ENCODE peak calls at places on chromosome 15, in five cellular contexts. One of them, this sample, is unnamed.

GRCh38 chr15:80268101-80268500 is 16.1 kb upstream of the CTXND1 start:
- DNase-seq in HCT116: no peak
- DNase-seq in sigmoid colon: no peak
- DNase-seq in GM12891: no peak
- DNase-seq in K562: no peak
- DNase-seq in this sample: no peak

GRCh38 chr15:75063338-75063737 is 39.9 kb downstream of the PPCDC start:
- DNase-seq in HCT116: no peak
- DNase-seq in sigmoid colon: no peak
- DNase-seq in GM12891: no peak
- DNase-seq in K562: no peak
- DNase-seq in this sample: no peak

GRCh38 chr15:68812596-68813548 is 7.8 kb downstream of the ANP32A start:
- DNase-seq in HCT116: no peak
- DNase-seq in sigmoid colon: peak
- DNase-seq in GM12891: no peak
- DNase-seq in K562: no peak
- DNase-seq in this sample: no peak

GRCh38 chr15:75153084-75153483 is 48.6 kb upstream of the C15orf39 start:
- DNase-seq in HCT116: peak
- DNase-seq in sigmoid colon: no peak
- DNase-seq in GM12891: peak
- DNase-seq in K562: peak
- DNase-seq in this sample: no peak

GRCh38 chr15:58738051-58738707 is 11.3 kb downstream of the ADAM10 start:
- DNase-seq in HCT116: no peak
- DNase-seq in sigmoid colon: no peak
- DNase-seq in GM12891: no peak
- DNase-seq in K562: no peak
- DNase-seq in this sample: no peak

GRCh38 chr15:81633889-81634288 is 259.9 kb upstream of the TMC3 start:
- DNase-seq in HCT116: no peak
- DNase-seq in sigmoid colon: no peak
- DNase-seq in GM12891: no peak
- DNase-seq in K562: no peak
- DNase-seq in this sample: no peak

GRCh38 chr15:68204361-68204760 is 771 bp downstream of the CALML4 start:
- DNase-seq in HCT116: no peak
- DNase-seq in sigmoid colon: peak
- DNase-seq in GM12891: no peak
- DNase-seq in K562: no peak
- DNase-seq in this sample: no peak

GRCh38 chr15:31606261-31606669 is 279.6 kb downstream of the KLF13 start:
- DNase-seq in HCT116: no peak
- DNase-seq in sigmoid colon: no peak
- DNase-seq in GM12891: no peak
- DNase-seq in K562: no peak
- DNase-seq in this sample: no peak

GRCh38 chr15:62063851-62064635 is 2.7 kb upstream of the C2CD4A start:
- DNase-seq in HCT116: no peak
- DNase-seq in sigmoid colon: no peak
- DNase-seq in GM12891: no peak
- DNase-seq in K562: no peak
- DNase-seq in this sample: no peak

GRCh38 chr15:99169769-99170311 is 65.0 kb downstream of the SYNM start:
- DNase-seq in HCT116: no peak
- DNase-seq in sigmoid colon: peak
- DNase-seq in GM12891: no peak
- DNase-seq in K562: no peak
- DNase-seq in this sample: no peak

GRCh38 chr15:29670945-29671307 is 151.3 kb downstream of the TJP1 start:
- DNase-seq in HCT116: no peak
- DNase-seq in sigmoid colon: no peak
- DNase-seq in GM12891: no peak
- DNase-seq in K562: no peak
- DNase-seq in this sample: no peak

GRCh38 chr15:93331545-93332117 is 242.6 kb upstream of the RGMA start:
- DNase-seq in HCT116: no peak
- DNase-seq in sigmoid colon: peak
- DNase-seq in GM12891: no peak
- DNase-seq in K562: no peak
- DNase-seq in this sample: no peak

GRCh38 chr15:73822998-73823397 is 50.4 kb upstream of the TBC1D21 start:
- DNase-seq in HCT116: no peak
- DNase-seq in sigmoid colon: no peak
- DNase-seq in GM12891: no peak
- DNase-seq in K562: no peak
- DNase-seq in this sample: no peak

GRCh38 chr15:52093539-52094502 is 18.8 kb downstream of the BCL2L10 start:
- DNase-seq in HCT116: no peak
- DNase-seq in sigmoid colon: peak
- DNase-seq in GM12891: no peak
- DNase-seq in K562: no peak
- DNase-seq in this sample: no peak

GRCh38 chr15:42547926-42548257 is 701 bp downstream of the LRRC57 start:
- DNase-seq in HCT116: no peak
- DNase-seq in sigmoid colon: no peak
- DNase-seq in GM12891: peak
- DNase-seq in K562: no peak
- DNase-seq in this sample: no peak

GRCh38 chr15:65833501-65834220 is 35.6 kb upstream of the RAB11A start:
- DNase-seq in HCT116: no peak
- DNase-seq in sigmoid colon: no peak
- DNase-seq in GM12891: no peak
- DNase-seq in K562: no peak
- DNase-seq in this sample: no peak

GRCh38 chr15:57432141-57432701 is 55.9 kb downstream of the CGNL1 start:
- DNase-seq in HCT116: no peak
- DNase-seq in sigmoid colon: no peak
- DNase-seq in GM12891: no peak
- DNase-seq in K562: no peak
- DNase-seq in this sample: no peak

GRCh38 chr15:29920515-29920914 is 98.2 kb upstream of the TJP1 start:
- DNase-seq in HCT116: peak
- DNase-seq in sigmoid colon: no peak
- DNase-seq in GM12891: no peak
- DNase-seq in K562: no peak
- DNase-seq in this sample: no peak

GRCh38 chr15:83713242-83713641 is 59.3 kb downstream of the ADAMTSL3 start:
- DNase-seq in HCT116: no peak
- DNase-seq in sigmoid colon: no peak
- DNase-seq in GM12891: no peak
- DNase-seq in K562: no peak
- DNase-seq in this sample: no peak

GRCh38 chr15:28286031-28286430 is 35.9 kb downstream of the HERC2 start:
- DNase-seq in HCT116: no peak
- DNase-seq in sigmoid colon: no peak
- DNase-seq in GM12891: no peak
- DNase-seq in K562: no peak
- DNase-seq in this sample: no peak

GRCh38 chr15:81292516-81293001 is 31.4 kb downstream of the STARD5 start:
- DNase-seq in HCT116: no peak
- DNase-seq in sigmoid colon: no peak
- DNase-seq in GM12891: no peak
- DNase-seq in K562: no peak
- DNase-seq in this sample: no peak

GRCh38 chr15:77081971-77082370 is 11.1 kb upstream of the TSPAN3 start:
- DNase-seq in HCT116: no peak
- DNase-seq in sigmoid colon: no peak
- DNase-seq in GM12891: no peak
- DNase-seq in K562: no peak
- DNase-seq in this sample: no peak

GRCh38 chr15:77541421-77542181 is 91.1 kb downstream of the LINGO1 start:
- DNase-seq in HCT116: no peak
- DNase-seq in sigmoid colon: peak
- DNase-seq in GM12891: no peak
- DNase-seq in K562: no peak
- DNase-seq in this sample: no peak

GRCh38 chr15:75171408-75171807 is 30.3 kb upstream of the C15orf39 start:
- DNase-seq in HCT116: no peak
- DNase-seq in sigmoid colon: no peak
- DNase-seq in GM12891: no peak
- DNase-seq in K562: no peak
- DNase-seq in this sample: no peak

GRCh38 chr15:85047271-85047948 is 65.8 kb downstream of the PDE8A start:
- DNase-seq in HCT116: no peak
- DNase-seq in sigmoid colon: no peak
- DNase-seq in GM12891: no peak
- DNase-seq in K562: peak
- DNase-seq in this sample: no peak

DNA sequence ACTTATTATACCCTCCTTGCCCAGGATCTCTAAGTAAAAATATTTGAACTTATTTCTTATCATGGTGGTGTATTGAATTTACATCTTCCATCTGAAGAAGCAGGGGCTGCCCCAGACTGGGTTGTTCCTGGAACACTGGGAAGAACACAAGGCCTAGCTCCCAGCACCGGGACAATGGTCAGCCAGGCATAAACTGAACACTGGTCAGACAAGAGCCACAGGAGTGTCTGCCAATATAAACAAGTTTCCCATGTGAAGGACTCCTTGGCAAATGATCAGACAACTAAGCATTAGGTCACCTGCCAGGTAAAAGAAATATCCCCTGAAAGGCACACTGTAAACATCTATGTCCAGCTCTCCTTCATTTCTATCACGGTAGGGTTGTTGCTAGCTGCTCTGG is 172.4 kb downstream of the ATP8B4 start:
- DNase-seq in HCT116: no peak
- DNase-seq in sigmoid colon: no peak
- DNase-seq in GM12891: no peak
- DNase-seq in K562: no peak
- DNase-seq in this sample: no peak
- TF ChIP-seq POLR2AphosphoS5 in HCT116: no peak
- TF ChIP-seq POLR2AphosphoS5 in sigmoid colon: no peak
- TF ChIP-seq POLR2AphosphoS5 in GM12891: no peak
- TF ChIP-seq POLR2AphosphoS5 in K562: no peak
- TF ChIP-seq POLR2AphosphoS5 in this sample: no peak

GRCh38 chr15:48972750-48973503 is 9.2 kb upstream of the SHC4 start:
- DNase-seq in HCT116: no peak
- DNase-seq in sigmoid colon: no peak
- DNase-seq in GM12891: no peak
- DNase-seq in K562: no peak
- DNase-seq in this sample: no peak

GRCh38 chr15:48978638-48979037 is 14.9 kb upstream of the SHC4 start:
- DNase-seq in HCT116: no peak
- DNase-seq in sigmoid colon: no peak
- DNase-seq in GM12891: no peak
- DNase-seq in K562: no peak
- DNase-seq in this sample: no peak

GRCh38 chr15:48976444-48977088 is 12.8 kb upstream of the SHC4 start:
- DNase-seq in HCT116: no peak
- DNase-seq in sigmoid colon: no peak
- DNase-seq in GM12891: no peak
- DNase-seq in K562: peak
- DNase-seq in this sample: no peak

GRCh38 chr15:48974865-48975264 is 11.1 kb upstream of the SHC4 start:
- DNase-seq in HCT116: peak
- DNase-seq in sigmoid colon: no peak
- DNase-seq in GM12891: no peak
- DNase-seq in K562: peak
- DNase-seq in this sample: no peak

GRCh38 chr15:48975713-48976419 is 12.1 kb upstream of the SHC4 start:
- DNase-seq in HCT116: peak
- DNase-seq in sigmoid colon: peak
- DNase-seq in GM12891: peak
- DNase-seq in K562: peak
- DNase-seq in this sample: peak
- TF ChIP-seq POLR2A in HCT116: no peak
- TF ChIP-seq POLR2A in sigmoid colon: no peak
- TF ChIP-seq POLR2A in GM12891: no peak
- TF ChIP-seq POLR2A in K562: peak
- TF ChIP-seq POLR2A in this sample: no peak

GRCh38 chr15:46872591-46872990 is 844.7 kb upstream of the SEMA6D start:
- DNase-seq in HCT116: no peak
- DNase-seq in sigmoid colon: no peak
- DNase-seq in GM12891: no peak
- DNase-seq in K562: no peak
- DNase-seq in this sample: no peak
- TF ChIP-seq POLR2AphosphoS5 in HCT116: no peak
- TF ChIP-seq POLR2AphosphoS5 in sigmoid colon: no peak
- TF ChIP-seq POLR2AphosphoS5 in GM12891: no peak
- TF ChIP-seq POLR2AphosphoS5 in K562: no peak
- TF ChIP-seq POLR2AphosphoS5 in this sample: no peak

GRCh38 chr15:89114974-89115373 is 26.7 kb downstream of the ABHD2 start:
- DNase-seq in HCT116: no peak
- DNase-seq in sigmoid colon: no peak
- DNase-seq in GM12891: no peak
- DNase-seq in K562: no peak
- DNase-seq in this sample: no peak

GRCh38 chr15:89116404-89116803 is 28.1 kb downstream of the ABHD2 start:
- DNase-seq in HCT116: no peak
- DNase-seq in sigmoid colon: no peak
- DNase-seq in GM12891: no peak
- DNase-seq in K562: no peak
- DNase-seq in this sample: no peak

GRCh38 chr15:89117790-89118189 is 29.5 kb downstream of the ABHD2 start:
- DNase-seq in HCT116: no peak
- DNase-seq in sigmoid colon: no peak
- DNase-seq in GM12891: no peak
- DNase-seq in K562: no peak
- DNase-seq in this sample: no peak

GRCh38 chr15:89113263-89113662 is 25.0 kb downstream of the ABHD2 start:
- DNase-seq in HCT116: no peak
- DNase-seq in sigmoid colon: peak
- DNase-seq in GM12891: no peak
- DNase-seq in K562: no peak
- DNase-seq in this sample: no peak

GRCh38 chr15:89115547-89115946 is 27.3 kb downstream of the ABHD2 start:
- DNase-seq in HCT116: no peak
- DNase-seq in sigmoid colon: no peak
- DNase-seq in GM12891: no peak
- DNase-seq in K562: no peak
- DNase-seq in this sample: no peak
- TF ChIP-seq POLR2A in HCT116: no peak
- TF ChIP-seq POLR2A in sigmoid colon: no peak
- TF ChIP-seq POLR2A in GM12891: no peak
- TF ChIP-seq POLR2A in K562: no peak
- TF ChIP-seq POLR2A in this sample: no peak

GRCh38 chr15:63982381-63982854 is 63.9 kb downstream of the DAPK2 start:
- DNase-seq in HCT116: no peak
- DNase-seq in sigmoid colon: no peak
- DNase-seq in GM12891: no peak
- DNase-seq in K562: no peak
- DNase-seq in this sample: no peak
- TF ChIP-seq POLR2AphosphoS5 in HCT116: no peak
- TF ChIP-seq POLR2AphosphoS5 in sigmoid colon: no peak
- TF ChIP-seq POLR2AphosphoS5 in GM12891: no peak
- TF ChIP-seq POLR2AphosphoS5 in K562: no peak
- TF ChIP-seq POLR2AphosphoS5 in this sample: no peak